ENCODE peak calls at places on chromosomes 7 and 10, in nine cellular contexts. One of them, this sample, is unnamed. For H3K36me3, the result is how much of the 10 kb centered on the place peaks cover.

GRCh38 chr10:1399431-1400120 is 337.7 kb downstream of the ADARB2 start:
- DNase-seq in cardiac muscle cell: no peak
- DNase-seq in Karpas-422: no peak
- DNase-seq in OCI-LY7: no peak
- DNase-seq in PC-3: no peak
- DNase-seq in IMR-90: no peak
- DNase-seq in esophagus squamous epithelium: no peak
- DNase-seq in tibial nerve: no peak
- DNase-seq in H1: peak
- DNase-seq in this sample: no peak

GRCh38 chr10:124724279-124725027 is 19.7 kb downstream of the FAM53B start:
- DNase-seq in cardiac muscle cell: no peak
- DNase-seq in Karpas-422: no peak
- DNase-seq in OCI-LY7: no peak
- DNase-seq in PC-3: no peak
- DNase-seq in IMR-90: no peak
- DNase-seq in esophagus squamous epithelium: no peak
- DNase-seq in tibial nerve: no peak
- DNase-seq in H1: no peak
- DNase-seq in this sample: no peak

GRCh38 chr7:4133491-4134044 is 548.5 kb upstream of the FOXK1 start:
- DNase-seq in cardiac muscle cell: no peak
- DNase-seq in Karpas-422: no peak
- DNase-seq in OCI-LY7: no peak
- DNase-seq in PC-3: no peak
- DNase-seq in IMR-90: no peak
- DNase-seq in esophagus squamous epithelium: no peak
- DNase-seq in tibial nerve: no peak
- DNase-seq in H1: no peak
- DNase-seq in this sample: no peak

GRCh38 chr7:123674399-123675091 is 18.9 kb downstream of the LMOD2 start:
- DNase-seq in cardiac muscle cell: no peak
- DNase-seq in Karpas-422: no peak
- DNase-seq in OCI-LY7: no peak
- DNase-seq in PC-3: no peak
- DNase-seq in IMR-90: peak
- DNase-seq in esophagus squamous epithelium: no peak
- DNase-seq in tibial nerve: no peak
- DNase-seq in H1: no peak
- DNase-seq in this sample: no peak

GRCh38 chr7:22660293-22660692 is 66.7 kb upstream of the IL6 start:
- DNase-seq in cardiac muscle cell: no peak
- DNase-seq in Karpas-422: no peak
- DNase-seq in OCI-LY7: no peak
- DNase-seq in PC-3: peak
- DNase-seq in IMR-90: no peak
- DNase-seq in esophagus squamous epithelium: no peak
- DNase-seq in tibial nerve: no peak
- DNase-seq in H1: no peak
- DNase-seq in this sample: no peak

GRCh38 chr10:10053051-10053450 is 964.6 kb upstream of the CELF2 start:
- DNase-seq in cardiac muscle cell: no peak
- DNase-seq in Karpas-422: peak
- DNase-seq in OCI-LY7: no peak
- DNase-seq in PC-3: no peak
- DNase-seq in IMR-90: no peak
- DNase-seq in esophagus squamous epithelium: no peak
- DNase-seq in tibial nerve: no peak
- DNase-seq in H1: no peak
- DNase-seq in this sample: no peak

GRCh38 chr10:31935678-31936077 is 7.0 kb upstream of the ARHGAP12 start:
- DNase-seq in cardiac muscle cell: no peak
- DNase-seq in Karpas-422: no peak
- DNase-seq in OCI-LY7: no peak
- DNase-seq in PC-3: no peak
- DNase-seq in IMR-90: no peak
- DNase-seq in esophagus squamous epithelium: no peak
- DNase-seq in tibial nerve: no peak
- DNase-seq in H1: no peak
- DNase-seq in this sample: no peak

GRCh38 chr7:49802600-49802999 is 29.2 kb downstream of the VWC2 start:
- DNase-seq in cardiac muscle cell: no peak
- DNase-seq in Karpas-422: no peak
- DNase-seq in OCI-LY7: no peak
- DNase-seq in PC-3: no peak
- DNase-seq in IMR-90: no peak
- DNase-seq in esophagus squamous epithelium: no peak
- DNase-seq in tibial nerve: no peak
- DNase-seq in H1: no peak
- DNase-seq in this sample: no peak

GRCh38 chr10:76086571-76087260 is 655.3 kb downstream of the LRMDA start:
- DNase-seq in cardiac muscle cell: no peak
- DNase-seq in Karpas-422: peak
- DNase-seq in OCI-LY7: no peak
- DNase-seq in PC-3: peak
- DNase-seq in IMR-90: peak
- DNase-seq in esophagus squamous epithelium: no peak
- DNase-seq in tibial nerve: no peak
- DNase-seq in H1: peak
- DNase-seq in this sample: no peak

GRCh38 chr10:27258838-27259532 is 18.4 kb upstream of the ACBD5 start:
- DNase-seq in cardiac muscle cell: peak
- DNase-seq in Karpas-422: no peak
- DNase-seq in OCI-LY7: no peak
- DNase-seq in PC-3: no peak
- DNase-seq in IMR-90: no peak
- DNase-seq in esophagus squamous epithelium: no peak
- DNase-seq in tibial nerve: no peak
- DNase-seq in H1: peak
- DNase-seq in this sample: peak

GRCh38 chr7:141242568-141242967 is 168.7 kb downstream of the TMEM178B start:
- DNase-seq in cardiac muscle cell: no peak
- DNase-seq in Karpas-422: no peak
- DNase-seq in OCI-LY7: no peak
- DNase-seq in PC-3: no peak
- DNase-seq in IMR-90: no peak
- DNase-seq in esophagus squamous epithelium: no peak
- DNase-seq in tibial nerve: no peak
- DNase-seq in H1: no peak
- DNase-seq in this sample: no peak

GRCh38 chr10:68550747-68551411 is 9.3 kb upstream of the TET1 start:
- DNase-seq in cardiac muscle cell: peak
- DNase-seq in Karpas-422: peak
- DNase-seq in OCI-LY7: peak
- DNase-seq in PC-3: peak
- DNase-seq in IMR-90: peak
- DNase-seq in esophagus squamous epithelium: no peak
- DNase-seq in tibial nerve: no peak
- DNase-seq in H1: peak
- DNase-seq in this sample: peak

GRCh38 chr7:18753972-18754610 is 258.5 kb downstream of the HDAC9 start:
- DNase-seq in cardiac muscle cell: no peak
- DNase-seq in Karpas-422: no peak
- DNase-seq in OCI-LY7: no peak
- DNase-seq in PC-3: no peak
- DNase-seq in IMR-90: peak
- DNase-seq in esophagus squamous epithelium: no peak
- DNase-seq in tibial nerve: no peak
- DNase-seq in H1: no peak
- DNase-seq in this sample: no peak

GRCh38 chr7:152395115-152395514 is 40.7 kb downstream of the KMT2C start:
- DNase-seq in cardiac muscle cell: no peak
- DNase-seq in Karpas-422: no peak
- DNase-seq in OCI-LY7: no peak
- DNase-seq in PC-3: no peak
- DNase-seq in IMR-90: peak
- DNase-seq in esophagus squamous epithelium: no peak
- DNase-seq in tibial nerve: no peak
- DNase-seq in H1: no peak
- DNase-seq in this sample: no peak

GRCh38 chr7:45880433-45880860 is 7.6 kb upstream of the CCDC201 start:
- DNase-seq in cardiac muscle cell: no peak
- DNase-seq in Karpas-422: no peak
- DNase-seq in OCI-LY7: no peak
- DNase-seq in PC-3: no peak
- DNase-seq in IMR-90: no peak
- DNase-seq in esophagus squamous epithelium: no peak
- DNase-seq in tibial nerve: no peak
- DNase-seq in H1: no peak
- DNase-seq in this sample: no peak

GRCh38 chr10:80515941-80516340 is 21.8 kb upstream of the SH2D4B start:
- DNase-seq in cardiac muscle cell: no peak
- DNase-seq in Karpas-422: no peak
- DNase-seq in OCI-LY7: no peak
- DNase-seq in PC-3: no peak
- DNase-seq in IMR-90: no peak
- DNase-seq in esophagus squamous epithelium: no peak
- DNase-seq in tibial nerve: no peak
- DNase-seq in H1: no peak
- DNase-seq in this sample: no peak

GRCh38 chr7:13904689-13905088 is 84.8 kb downstream of the ETV1 start:
- DNase-seq in cardiac muscle cell: no peak
- DNase-seq in Karpas-422: no peak
- DNase-seq in OCI-LY7: no peak
- DNase-seq in PC-3: no peak
- DNase-seq in IMR-90: peak
- DNase-seq in esophagus squamous epithelium: no peak
- DNase-seq in tibial nerve: no peak
- DNase-seq in H1: no peak
- DNase-seq in this sample: no peak

DNA sequence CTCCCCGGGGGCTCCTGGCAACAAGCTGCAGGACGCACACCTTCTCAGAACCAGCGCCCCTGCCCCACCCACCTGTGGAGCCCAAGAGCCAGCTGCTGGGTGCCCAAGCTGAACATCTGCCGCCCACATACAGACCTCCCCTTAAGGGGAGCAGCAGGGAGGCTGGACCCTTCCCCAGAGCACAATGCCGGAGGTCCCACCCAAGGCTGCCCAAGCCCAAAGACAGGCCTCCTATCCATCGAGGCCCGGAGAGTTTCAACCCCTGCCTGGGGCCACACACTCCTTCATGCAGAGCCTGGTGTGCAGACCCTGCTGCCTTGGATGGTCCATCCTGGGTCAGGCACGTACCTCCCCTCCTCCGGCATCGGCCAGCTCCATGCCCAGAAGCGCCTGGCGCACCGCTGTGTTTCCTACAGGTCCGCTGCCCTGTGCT is 48.7 kb downstream of the VIPR2 start:
- DNase-seq in cardiac muscle cell: no peak
- DNase-seq in Karpas-422: no peak
- DNase-seq in OCI-LY7: no peak
- DNase-seq in PC-3: no peak
- DNase-seq in IMR-90: no peak
- DNase-seq in esophagus squamous epithelium: no peak
- DNase-seq in tibial nerve: no peak
- DNase-seq in H1: no peak
- DNase-seq in this sample: no peak
- H3K27ac ChIP-seq in cardiac muscle cell: no peak
- H3K27ac ChIP-seq in Karpas-422: no peak
- H3K27ac ChIP-seq in OCI-LY7: no peak
- H3K27ac ChIP-seq in PC-3: no peak
- H3K27ac ChIP-seq in IMR-90: no peak
- H3K27ac ChIP-seq in esophagus squamous epithelium: no peak
- H3K27ac ChIP-seq in tibial nerve: no peak
- H3K27ac ChIP-seq in H1: no peak
- H3K27ac ChIP-seq in this sample: no peak

DNA sequence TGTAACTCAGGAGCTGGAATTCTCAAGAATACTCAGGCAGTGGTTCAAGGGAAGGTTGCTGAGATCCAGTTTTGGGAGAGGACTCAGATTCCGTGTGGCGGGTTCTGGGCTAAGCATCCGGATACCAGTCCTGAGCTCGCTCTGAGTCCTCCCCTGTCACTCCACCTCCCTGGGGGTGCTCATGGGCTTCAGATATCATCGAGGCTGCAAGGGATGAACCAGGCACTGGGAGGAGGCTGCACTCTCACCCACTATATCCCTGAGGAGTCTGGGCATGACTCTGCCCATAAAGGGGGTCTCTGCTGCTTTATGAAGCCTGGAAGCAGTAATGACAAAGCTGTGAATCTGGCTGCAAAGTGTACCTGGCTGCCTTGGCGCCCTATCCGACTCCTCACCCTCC is 188.5 kb downstream of the TNS3 start:
- DNase-seq in cardiac muscle cell: no peak
- DNase-seq in Karpas-422: no peak
- DNase-seq in OCI-LY7: no peak
- DNase-seq in PC-3: no peak
- DNase-seq in IMR-90: no peak
- DNase-seq in esophagus squamous epithelium: no peak
- DNase-seq in tibial nerve: no peak
- DNase-seq in H1: no peak
- DNase-seq in this sample: no peak
- H3K36me3 ChIP-seq in cardiac muscle cell: under half
- H3K36me3 ChIP-seq in Karpas-422: under half
- H3K36me3 ChIP-seq in OCI-LY7: under half
- H3K36me3 ChIP-seq in PC-3: half or more
- H3K36me3 ChIP-seq in IMR-90: half or more
- H3K36me3 ChIP-seq in esophagus squamous epithelium: under half
- H3K36me3 ChIP-seq in tibial nerve: half or more
- H3K36me3 ChIP-seq in H1: under half
- H3K36me3 ChIP-seq in this sample: under half

DNA sequence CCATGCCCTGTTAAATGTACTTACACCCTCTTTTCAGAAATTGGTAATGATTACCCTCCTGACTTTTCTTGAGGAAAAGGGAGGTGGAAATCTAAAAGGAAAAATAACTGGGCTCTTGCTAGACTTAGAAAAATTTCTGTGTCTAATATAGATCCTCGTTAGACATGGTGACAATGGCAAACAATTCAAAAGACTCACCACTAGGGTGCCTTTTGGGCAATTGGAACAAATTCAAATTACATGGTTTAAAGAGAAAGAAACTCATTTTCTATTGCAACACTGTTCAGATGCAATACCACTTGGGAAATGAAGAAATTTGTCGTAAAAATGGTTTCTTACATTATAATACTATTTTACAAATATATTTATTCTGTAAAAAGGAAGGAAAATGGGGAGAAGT is 950.1 kb downstream of the GRM8 start:
- DNase-seq in cardiac muscle cell: no peak
- DNase-seq in Karpas-422: peak
- DNase-seq in OCI-LY7: no peak
- DNase-seq in PC-3: no peak
- DNase-seq in IMR-90: no peak
- DNase-seq in esophagus squamous epithelium: no peak
- DNase-seq in tibial nerve: no peak
- DNase-seq in H1: no peak
- DNase-seq in this sample: no peak
- H3K27ac ChIP-seq in cardiac muscle cell: no peak
- H3K27ac ChIP-seq in Karpas-422: no peak
- H3K27ac ChIP-seq in OCI-LY7: no peak
- H3K27ac ChIP-seq in PC-3: no peak
- H3K27ac ChIP-seq in IMR-90: no peak
- H3K27ac ChIP-seq in esophagus squamous epithelium: no peak
- H3K27ac ChIP-seq in tibial nerve: no peak
- H3K27ac ChIP-seq in H1: no peak
- H3K27ac ChIP-seq in this sample: no peak

DNA sequence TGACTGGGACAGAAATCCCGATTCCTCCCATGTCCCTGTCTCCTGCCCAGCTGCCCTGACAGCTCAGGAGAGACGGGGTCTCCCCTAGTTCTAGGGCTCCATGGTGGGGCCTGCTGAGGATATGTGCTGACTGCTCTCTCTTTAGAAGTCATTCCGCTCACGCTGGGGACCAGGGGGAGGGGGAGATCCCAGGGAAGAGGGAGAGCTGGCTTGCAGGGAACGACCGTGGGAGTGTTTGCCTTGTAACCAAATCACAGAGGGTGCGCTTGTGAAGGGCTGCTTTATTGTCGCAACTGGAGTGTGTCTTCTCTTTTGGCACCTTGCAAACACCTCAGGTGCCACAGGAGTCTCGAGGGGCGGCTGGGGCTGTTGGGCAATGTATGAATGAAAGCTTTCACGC is 531.3 kb upstream of the MKI67 start:
- DNase-seq in cardiac muscle cell: no peak
- DNase-seq in Karpas-422: no peak
- DNase-seq in OCI-LY7: no peak
- DNase-seq in PC-3: no peak
- DNase-seq in IMR-90: no peak
- DNase-seq in esophagus squamous epithelium: no peak
- DNase-seq in tibial nerve: no peak
- DNase-seq in H1: no peak
- DNase-seq in this sample: no peak
- H3K36me3 ChIP-seq in cardiac muscle cell: under half
- H3K36me3 ChIP-seq in Karpas-422: under half
- H3K36me3 ChIP-seq in OCI-LY7: under half
- H3K36me3 ChIP-seq in PC-3: under half
- H3K36me3 ChIP-seq in IMR-90: under half
- H3K36me3 ChIP-seq in esophagus squamous epithelium: under half
- H3K36me3 ChIP-seq in tibial nerve: under half
- H3K36me3 ChIP-seq in H1: under half
- H3K36me3 ChIP-seq in this sample: under half

This sample was measured in naive thymus-derived CD4-positive, alpha-beta T cell.